ENCODE peak calls at places on chromosomes 2 and 18, in ten cellular contexts. K is A549, B is HCT116, R is GM10248, E is right atrium auricular region, N is mesothelial cell of epicardium, A is cardiac fibroblast, C is AG10803, V is progenitor cell of endocrine pancreas, H is heart right ventricle. G is an unnamed sample.

GRCh38 chr2:154762638-154763037 is 64.1 kb downstream of the KCNJ3 start:
- DNase-seq in K (no peak), B (no peak), R (no peak), E (no peak), N (no peak), A (no peak), C (no peak), V (no peak), H (no peak), G (no peak)

GRCh38 chr2:240579771-240580614 is 6.5 kb upstream of the CAPN10 start:
- DNase-seq in K (no peak), B (peak), R (peak), E (peak), N (no peak), A (peak), C (peak), V (no peak), H (no peak), G (peak)

GRCh38 chr2:153479527-153479926 is 965 bp upstream of the RPRM start:
- DNase-seq in K (no peak), B (no peak), R (no peak), E (no peak), N (no peak), A (no peak), C (no peak), V (no peak), H (no peak), G (no peak)

GRCh38 chr2:20455076-20455587 is 8.3 kb downstream of the RHOB start:
- DNase-seq in K (no peak), B (no peak), R (no peak), E (peak), N (no peak), A (no peak), C (no peak), V (no peak), H (no peak), G (no peak)

GRCh38 chr2:222176890-222177289 is 121.9 kb downstream of the PAX3 start:
- DNase-seq in K (no peak), B (no peak), R (no peak), E (no peak), N (no peak), A (no peak), C (no peak), V (no peak), H (no peak), G (no peak)

GRCh38 chr2:146246017-146246733 is 1598.7 kb upstream of the ACVR2A start:
- DNase-seq in K (no peak), B (no peak), R (no peak), E (no peak), N (no peak), A (peak), C (peak), V (no peak), H (no peak), G (no peak)

GRCh38 chr2:216082388-216082733 is 642 bp downstream of the TMEM169 start:
- DNase-seq in K (peak), B (no peak), R (no peak), E (no peak), N (no peak), A (no peak), C (no peak), V (no peak), H (no peak), G (no peak)

GRCh38 chr18:55859116-55859515 is 271.1 kb upstream of the TCF4 start:
- DNase-seq in K (no peak), B (no peak), R (no peak), E (no peak), N (no peak), A (no peak), C (no peak), V (no peak), H (no peak), G (no peak)

GRCh38 chr18:23563377-23564043 is 22.8 kb downstream of the NPC1 start:
- DNase-seq in K (no peak), B (no peak), R (no peak), E (no peak), N (no peak), A (peak), C (peak), V (no peak), H (no peak), G (no peak)

GRCh38 chr2:7860693-7861092 is 821.2 kb upstream of the ID2 start:
- DNase-seq in K (no peak), B (no peak), R (no peak), E (no peak), N (no peak), A (peak), C (no peak), V (no peak), H (no peak), G (no peak)

GRCh38 chr2:152336854-152337510 is 2.0 kb downstream of the FMNL2 start:
- DNase-seq in K (no peak), B (no peak), R (no peak), E (peak), N (no peak), A (peak), C (peak), V (no peak), H (no peak), G (peak)

GRCh38 chr18:65610939-65611338 is 139.9 kb upstream of the CDH7 start:
- DNase-seq in K (no peak), B (no peak), R (no peak), E (no peak), N (no peak), A (no peak), C (no peak), V (no peak), H (no peak), G (no peak)
- TF ChIP-seq CTCF in K (no peak), B (no peak), R (no peak), E (no peak), N (no peak), A (no peak), C (no peak), V (no peak), H (no peak), G (no peak)

GRCh38 chr18:39840406-39840805 is 2114.6 kb upstream of the PIK3C3 start:
- DNase-seq in K (no peak), B (no peak), R (no peak), E (no peak), N (no peak), A (peak), C (no peak), V (no peak), H (no peak), G (no peak)

GRCh38 chr18:39839782-39840181 is 2115.3 kb upstream of the PIK3C3 start:
- DNase-seq in K (no peak), B (no peak), R (no peak), E (no peak), N (no peak), A (peak), C (no peak), V (no peak), H (no peak), G (no peak)

GRCh38 chr18:39834636-39835035 is 2120.4 kb upstream of the PIK3C3 start:
- DNase-seq in K (no peak), B (no peak), R (no peak), E (no peak), N (no peak), A (no peak), C (no peak), V (no peak), H (no peak), G (no peak)

GRCh38 chr18:39838831-39839230 is 2116.2 kb upstream of the PIK3C3 start:
- DNase-seq in K (no peak), B (no peak), R (no peak), E (no peak), N (no peak), A (no peak), C (no peak), V (no peak), H (no peak), G (no peak)

DNA sequence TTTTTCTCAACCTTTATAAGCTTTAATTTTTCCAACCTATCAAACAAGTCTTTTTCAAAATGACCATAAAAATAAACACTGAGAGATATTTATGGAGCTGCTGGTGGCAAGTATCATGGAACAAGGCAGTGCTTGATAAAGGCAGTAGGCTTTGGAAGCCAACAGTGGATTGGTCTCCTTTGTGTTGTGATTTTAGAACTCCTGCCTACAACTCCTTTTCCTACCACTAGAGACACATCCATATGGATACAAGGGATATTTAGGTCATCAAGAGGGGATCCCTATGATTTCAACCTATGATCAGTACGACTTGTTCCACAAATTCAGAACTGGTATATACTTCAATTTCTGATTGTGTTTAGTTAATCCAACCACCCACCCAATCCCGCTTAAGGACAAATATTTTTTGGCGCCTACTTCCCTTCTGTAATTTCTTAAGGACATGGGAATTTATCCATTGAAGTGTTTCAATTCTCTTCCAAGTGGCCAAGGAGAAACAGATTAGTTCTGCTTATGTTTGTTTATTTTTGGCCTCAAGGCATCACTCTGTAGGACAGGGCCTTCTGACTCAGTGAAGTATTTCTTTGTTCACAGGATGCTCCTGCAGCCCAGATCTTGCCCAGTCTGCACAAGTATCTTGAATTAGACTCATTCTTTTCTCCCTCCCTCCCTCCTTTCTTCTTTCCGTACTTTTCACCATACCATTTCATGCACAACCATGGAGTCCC is 2119.6 kb upstream of the PIK3C3 start:
- DNase-seq in K (no peak), B (no peak), R (no peak), E (no peak), N (no peak), A (peak), C (no peak), V (no peak), H (no peak), G (no peak)
- TF ChIP-seq CTCF in K (no peak), B (no peak), R (no peak), E (no peak), N (peak), A (no peak), C (peak), V (no peak), H (no peak), G (no peak)

GRCh38 chr2:62297642-62298010 is 101.7 kb downstream of the B3GNT2 start:
- DNase-seq in K (no peak), B (no peak), R (no peak), E (no peak), N (no peak), A (peak), C (no peak), V (no peak), H (no peak), G (no peak)
- TF ChIP-seq CTCF in K (peak), B (peak), R (no peak), E (no peak), N (no peak), A (peak), C (peak), V (peak), H (no peak), G (no peak)

GRCh38 chr2:96185516-96185915 is 23.1 kb downstream of the STARD7 start:
- DNase-seq in K (no peak), B (no peak), R (no peak), E (no peak), N (no peak), A (no peak), C (no peak), V (no peak), H (no peak), G (no peak)
- TF ChIP-seq CTCF in K (no peak), B (no peak), R (no peak), E (no peak), N (no peak), A (no peak), C (no peak), V (no peak), H (no peak), G (no peak)

GRCh38 chr2:72583376-72583775 is 242.5 kb downstream of the EXOC6B start:
- DNase-seq in K (no peak), B (no peak), R (no peak), E (no peak), N (no peak), A (peak), C (peak), V (no peak), H (no peak), G (no peak)

GRCh38 chr2:72576861-72577260 is 249.0 kb downstream of the EXOC6B start:
- DNase-seq in K (no peak), B (no peak), R (no peak), E (no peak), N (no peak), A (peak), C (peak), V (no peak), H (no peak), G (no peak)

GRCh38 chr2:72576459-72576858 is 249.4 kb downstream of the EXOC6B start:
- DNase-seq in K (no peak), B (no peak), R (no peak), E (no peak), N (no peak), A (peak), C (peak), V (no peak), H (no peak), G (no peak)

GRCh38 chr2:72579595-72580180 is 246.1 kb downstream of the EXOC6B start:
- DNase-seq in K (no peak), B (peak), R (peak), E (no peak), N (no peak), A (peak), C (peak), V (no peak), H (no peak), G (no peak)

DNA sequence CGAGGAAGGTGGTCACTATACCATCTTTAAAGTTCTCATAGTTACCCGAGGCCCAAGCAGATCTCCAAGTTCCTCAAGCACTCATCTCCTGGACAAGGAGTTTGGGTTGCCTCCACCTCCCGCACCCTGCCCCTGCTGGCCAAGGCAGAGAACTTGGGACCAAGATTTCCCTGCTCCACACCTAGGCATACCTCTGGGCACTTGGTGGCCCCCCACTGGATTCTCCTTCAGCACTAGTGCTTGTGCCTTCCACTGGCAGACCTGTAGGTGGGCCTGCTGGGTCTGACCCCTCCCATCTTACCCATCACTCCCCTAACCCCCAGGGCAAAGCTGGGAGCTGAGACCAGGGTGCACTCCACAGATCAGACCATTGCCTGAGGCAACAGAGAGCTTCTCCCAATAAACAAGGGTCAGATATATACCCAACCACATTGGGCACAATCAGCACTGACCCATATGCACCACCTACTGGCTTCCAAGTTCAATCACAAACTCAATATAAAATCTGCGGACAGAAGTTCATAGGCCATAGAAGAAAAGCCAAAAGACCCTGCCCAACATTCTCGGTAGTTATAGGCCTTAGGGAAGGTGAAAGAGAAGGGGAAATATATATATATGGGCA is 244.2 kb downstream of the EXOC6B start:
- DNase-seq in K (no peak), B (no peak), R (no peak), E (no peak), N (no peak), A (no peak), C (no peak), V (no peak), H (no peak), G (peak)
- TF ChIP-seq CTCF in K (no peak), B (peak), R (no peak), E (no peak), N (no peak), A (peak), C (no peak), V (peak), H (no peak), G (no peak)

G was measured in Calu3.